ENCODE peak calls at places on chromosomes 5 and 9, in five cellular contexts. J is NCI-H524, C is foreskin keratinocyte, U is neural progenitor cell, K is amygdala. L is an unnamed sample.

GRCh38 chr5:159825551-159826051 is 90.7 kb upstream of the ADRA1B start:
- DNase-seq in U (no peak), K (no peak), J (no peak), C (peak), L (no peak)

GRCh38 chr5:78483809-78484521 is 123.5 kb downstream of the SCAMP1 start:
- DNase-seq in C (peak), U (no peak), J (no peak), K (no peak), L (no peak)

GRCh38 chr5:147413266-147413665 is 96.6 kb downstream of the DPYSL3 start:
- DNase-seq in U (no peak), K (no peak), C (no peak), J (no peak), L (no peak)

GRCh38 chr9:107274953-107275422 is 8.1 kb upstream of the RAD23B start:
- DNase-seq in C (peak), K (no peak), U (no peak), J (no peak), L (no peak)

GRCh38 chr5:91269198-91269597 is 113.9 kb downstream of the ARRDC3 start:
- DNase-seq in C (no peak), K (no peak), J (no peak), U (no peak), L (no peak)

GRCh38 chr5:154813736-154814135 is 36.7 kb downstream of the FAXDC2 start:
- DNase-seq in U (no peak), C (no peak), J (no peak), K (no peak), L (no peak)

GRCh38 chr5:170467000-170467707 is 36.7 kb upstream of the KCNIP1 start:
- DNase-seq in K (no peak), U (no peak), J (no peak), C (peak), L (no peak)

GRCh38 chr9:121107041-121107440 is 32.3 kb downstream of the CNTRL start:
- DNase-seq in U (no peak), K (no peak), J (peak), C (peak), L (no peak)

GRCh38 chr9:106830527-106831140 is 32.3 kb upstream of the ZNF462 start:
- DNase-seq in J (no peak), K (no peak), U (no peak), C (no peak), L (no peak)

GRCh38 chr9:86491634-86492266 is 137.5 kb upstream of the TUT7 start:
- DNase-seq in C (no peak), K (no peak), U (no peak), J (no peak), L (no peak)